ENCODE peak calls at places on chromosomes 11 and 22, in five cellular contexts. H is RWPE1; Y is activated CD4-positive, alpha-beta memory T cell treated with anti-CD3 and anti-CD28 coated beads, Interleukin-2, amount 10 ng/mL, durations not matched to agents 7 days and 5 days; G is stimulated activated CD4-positive, alpha-beta T cell treated with anti-CD3 and anti-CD28 coated beads, Interleukin-12 subunit alpha, Interleukin-12 subunit beta, amount 100 ng/mL, for 4 hours; T is astrocyte of the hippocampus. C is an unnamed sample.

GRCh38 chr22:32674925-32675825 is 126.3 kb upstream of the TIMP3 start:
- DNase-seq in H (no peak), Y (no peak), G (no peak), T (no peak), C (no peak)

GRCh38 chr11:85109141-85109540 is 518.0 kb downstream of the DLG2 start:
- DNase-seq in H (no peak), Y (no peak), G (no peak), T (no peak), C (no peak)

GRCh38 chr11:60842688-60843605 is 1.0 kb downstream of the CCDC86 start:
- DNase-seq in H (no peak), Y (no peak), G (no peak), T (no peak), C (no peak)

GRCh38 chr22:36433318-36434231 is 45.8 kb upstream of the MYH9 start:
- DNase-seq in H (no peak), Y (no peak), G (no peak), T (no peak), C (no peak)

GRCh38 chr22:22026157-22026831 is 43.7 kb upstream of the TOP3B start:
- DNase-seq in H (no peak), Y (no peak), G (no peak), T (no peak), C (no peak)

GRCh38 chr11:92130432-92130831 is 94.2 kb upstream of the FAT3 start:
- DNase-seq in H (peak; percentile 10), Y (no peak), G (no peak), T (peak; percentile 28), C (peak; percentile 47)

GRCh38 chr11:5275369-5276110 is 5.8 kb upstream of the HBE1 start:
- DNase-seq in H (no peak), Y (no peak), G (no peak), T (no peak), C (no peak)

GRCh38 chr11:64619811-64620285 is 28.8 kb downstream of the SLC22A12 start:
- DNase-seq in H (no peak), Y (no peak), G (no peak), T (peak; percentile 39), C (peak; percentile 54)

GRCh38 chr22:19974233-19974861 is 32.7 kb upstream of the TXNRD2 start:
- DNase-seq in H (no peak), Y (peak; percentile 28), G (no peak), T (peak; percentile 78), C (peak; percentile 50)

C was measured in MCF 10A.